ENCODE peak calls at places on chromosome 18, in six cellular contexts. One of them, this sample, is unnamed.

GRCh38 chr18:74078257-74078656 is 69.4 kb downstream of the FBXO15 start:
- DNase-seq in PC-9: no peak
- DNase-seq in GM12865: no peak
- DNase-seq in NK-92 treated with Interleukin-12 subunit alpha and Interleukin-12 subunit beta, amount 100 ng/mL, for 24 hours: no peak
- DNase-seq in GM23338: no peak
- DNase-seq in effector memory CD8-positive, alpha-beta T cell: no peak
- DNase-seq in this sample: no peak

GRCh38 chr18:46433121-46433826 is 223.7 kb downstream of the LOXHD1 start:
- DNase-seq in effector memory CD8-positive, alpha-beta T cell: no peak
- DNase-seq in PC-9: no peak
- DNase-seq in GM23338: peak
- DNase-seq in GM12865: no peak
- DNase-seq in NK-92 treated with Interleukin-12 subunit alpha and Interleukin-12 subunit beta, amount 100 ng/mL, for 24 hours: no peak
- DNase-seq in this sample: no peak

GRCh38 chr18:33372442-33372841 is 68.1 kb downstream of the CCDC178 start:
- DNase-seq in PC-9: no peak
- DNase-seq in GM12865: no peak
- DNase-seq in GM23338: no peak
- DNase-seq in effector memory CD8-positive, alpha-beta T cell: no peak
- DNase-seq in NK-92 treated with Interleukin-12 subunit alpha and Interleukin-12 subunit beta, amount 100 ng/mL, for 24 hours: no peak
- DNase-seq in this sample: peak

GRCh38 chr18:61388010-61388409 is 54.8 kb downstream of the CDH20 start:
- DNase-seq in GM12865: no peak
- DNase-seq in NK-92 treated with Interleukin-12 subunit alpha and Interleukin-12 subunit beta, amount 100 ng/mL, for 24 hours: no peak
- DNase-seq in GM23338: no peak
- DNase-seq in effector memory CD8-positive, alpha-beta T cell: no peak
- DNase-seq in PC-9: no peak
- DNase-seq in this sample: no peak

GRCh38 chr18:79397288-79397829 is 1.6 kb downstream of the NFATC1 start:
- DNase-seq in GM12865: no peak
- DNase-seq in NK-92 treated with Interleukin-12 subunit alpha and Interleukin-12 subunit beta, amount 100 ng/mL, for 24 hours: no peak
- DNase-seq in GM23338: no peak
- DNase-seq in PC-9: no peak
- DNase-seq in effector memory CD8-positive, alpha-beta T cell: no peak
- DNase-seq in this sample: no peak

GRCh38 chr18:37305084-37305483 is 260.5 kb downstream of the CELF4 start:
- DNase-seq in NK-92 treated with Interleukin-12 subunit alpha and Interleukin-12 subunit beta, amount 100 ng/mL, for 24 hours: no peak
- DNase-seq in GM23338: no peak
- DNase-seq in GM12865: no peak
- DNase-seq in effector memory CD8-positive, alpha-beta T cell: no peak
- DNase-seq in PC-9: no peak
- DNase-seq in this sample: no peak

GRCh38 chr18:50117876-50118275 is 77.1 kb downstream of the MYO5B start:
- DNase-seq in effector memory CD8-positive, alpha-beta T cell: no peak
- DNase-seq in GM12865: no peak
- DNase-seq in GM23338: no peak
- DNase-seq in PC-9: no peak
- DNase-seq in NK-92 treated with Interleukin-12 subunit alpha and Interleukin-12 subunit beta, amount 100 ng/mL, for 24 hours: no peak
- DNase-seq in this sample: no peak

GRCh38 chr18:4068552-4069158 is 386.5 kb downstream of the DLGAP1 start:
- DNase-seq in GM12865: peak
- DNase-seq in NK-92 treated with Interleukin-12 subunit alpha and Interleukin-12 subunit beta, amount 100 ng/mL, for 24 hours: no peak
- DNase-seq in PC-9: peak
- DNase-seq in effector memory CD8-positive, alpha-beta T cell: peak
- DNase-seq in GM23338: peak
- DNase-seq in this sample: peak

GRCh38 chr18:23683671-23684070 is 5.6 kb upstream of the LAMA3 start:
- DNase-seq in PC-9: no peak
- DNase-seq in effector memory CD8-positive, alpha-beta T cell: no peak
- DNase-seq in GM23338: no peak
- DNase-seq in GM12865: no peak
- DNase-seq in NK-92 treated with Interleukin-12 subunit alpha and Interleukin-12 subunit beta, amount 100 ng/mL, for 24 hours: no peak
- DNase-seq in this sample: no peak

GRCh38 chr18:56469582-56469981 is 168.8 kb downstream of the TXNL1 start:
- DNase-seq in NK-92 treated with Interleukin-12 subunit alpha and Interleukin-12 subunit beta, amount 100 ng/mL, for 24 hours: no peak
- DNase-seq in PC-9: no peak
- DNase-seq in effector memory CD8-positive, alpha-beta T cell: no peak
- DNase-seq in GM23338: no peak
- DNase-seq in GM12865: no peak
- DNase-seq in this sample: no peak

GRCh38 chr18:21386523-21387240 is 144.7 kb downstream of the GREB1L start:
- DNase-seq in PC-9: no peak
- DNase-seq in NK-92 treated with Interleukin-12 subunit alpha and Interleukin-12 subunit beta, amount 100 ng/mL, for 24 hours: no peak
- DNase-seq in effector memory CD8-positive, alpha-beta T cell: no peak
- DNase-seq in GM12865: no peak
- DNase-seq in GM23338: peak
- DNase-seq in this sample: no peak

GRCh38 chr18:12744103-12744502 is 41.3 kb downstream of the PSMG2 start:
- DNase-seq in PC-9: no peak
- DNase-seq in GM12865: peak
- DNase-seq in effector memory CD8-positive, alpha-beta T cell: no peak
- DNase-seq in NK-92 treated with Interleukin-12 subunit alpha and Interleukin-12 subunit beta, amount 100 ng/mL, for 24 hours: no peak
- DNase-seq in GM23338: peak
- DNase-seq in this sample: peak